ENCODE peak calls at places on chromosomes 11 and 22, in seven cellular contexts. O is colonic mucosa, R is WTC11, W is hepatocyte, U is type B pancreatic cell, Z is heart right ventricle, J is Calu3. V is an unnamed sample.

GRCh38 chr11:134951305-134951700 is 539.3 kb upstream of the B3GAT1 start:
- DNase-seq in O (no peak), R (no peak), W (peak; percentile 38), U (no peak), Z (no peak), J (no peak), V (no peak)

GRCh38 chr22:28024422-28024888 is 105.4 kb upstream of the PITPNB start:
- DNase-seq in O (peak; percentile 9), R (no peak), W (no peak), U (no peak), Z (no peak), J (no peak), V (no peak)

GRCh38 chr11:94417386-94417987 is 16.3 kb upstream of the GPR83 start:
- DNase-seq in O (no peak), R (no peak), W (peak; percentile 44), U (no peak), Z (no peak), J (no peak), V (no peak)

GRCh38 chr11:46675288-46675851 is 25.0 kb downstream of the ARHGAP1 start:
- DNase-seq in O (peak; percentile 73), R (no peak), W (peak; percentile 59), U (no peak), Z (peak; percentile 53), J (no peak), V (no peak)

GRCh38 chr11:119982517-119983239 is 155.2 kb downstream of the TRIM29 start:
- DNase-seq in O (no peak), R (no peak), W (no peak), U (no peak), Z (no peak), J (no peak), V (peak; percentile 44)

GRCh38 chr11:75474878-75475766 is 42.1 kb upstream of the KLHL35 start:
- DNase-seq in O (peak; percentile 45), R (peak; percentile 85), W (peak; percentile 59), U (peak; percentile 70), Z (peak; percentile 59), J (no peak), V (peak; percentile 77)

GRCh38 chr11:120523196-120523595 is 11.6 kb downstream of the GRIK4 start:
- DNase-seq in O (no peak), R (no peak), W (no peak), U (no peak), Z (no peak), J (no peak), V (no peak)

GRCh38 chr11:12189543-12190235 is 79.3 kb downstream of the MICAL2 start:
- DNase-seq in O (no peak), R (no peak), W (no peak), U (no peak), Z (no peak), J (no peak), V (no peak)

GRCh38 chr11:61007383-61007970 is 36.0 kb downstream of the CD6 start:
- DNase-seq in O (peak; percentile 36), R (peak; percentile 47), W (peak; percentile 62), U (no peak), Z (peak; percentile 28), J (peak; percentile 49), V (no peak)

GRCh38 chr11:26993965-26994446 is at the start of gene FIBIN:
- DNase-seq in O (no peak), R (peak; percentile 55), W (peak; percentile 26), U (no peak), Z (peak; percentile 24), J (no peak), V (peak; percentile 26)

GRCh38 chr22:44729391-44730012 is 22.9 kb upstream of the ARHGAP8 start:
- DNase-seq in O (no peak), R (no peak), W (peak; percentile 68), U (peak; percentile 69), Z (peak; percentile 61), J (no peak), V (peak; percentile 88)
- TF ChIP-seq CTCF in O (no peak), R (no peak), W (peak; percentile 30), U (peak; percentile 56), Z (peak; percentile 27), J (no peak), V (peak; percentile 55)

GRCh38 chr22:20110359-20110985 is 5.4 kb upstream of the RANBP1 start:
- DNase-seq in O (no peak), R (no peak), W (no peak), U (no peak), Z (peak; percentile 6), J (no peak), V (no peak)

GRCh38 chr22:20112623-20113511 is 3.0 kb upstream of the RANBP1 start:
- DNase-seq in O (no peak), R (no peak), W (no peak), U (no peak), Z (peak; percentile 12), J (no peak), V (no peak)

GRCh38 chr22:20111689-20112622 is 3.9 kb upstream of the RANBP1 start:
- DNase-seq in O (no peak), R (no peak), W (no peak), U (no peak), Z (peak; percentile 6), J (no peak), V (no peak)

GRCh38 chr22:20109411-20110358 is 6.2 kb upstream of the RANBP1 start:
- DNase-seq in O (no peak), R (no peak), W (no peak), U (no peak), Z (peak; percentile 13), J (no peak), V (no peak)

GRCh38 chr22:20111045-20111688 is 4.7 kb upstream of the RANBP1 start:
- DNase-seq in O (no peak), R (no peak), W (peak; percentile 38), U (no peak), Z (peak; percentile 9), J (no peak), V (peak; percentile 74)
- TF ChIP-seq CTCF in O (no peak), R (no peak), W (peak; percentile 25), U (peak; percentile 72), Z (peak; percentile 46), J (no peak), V (peak; percentile 81)

DNA sequence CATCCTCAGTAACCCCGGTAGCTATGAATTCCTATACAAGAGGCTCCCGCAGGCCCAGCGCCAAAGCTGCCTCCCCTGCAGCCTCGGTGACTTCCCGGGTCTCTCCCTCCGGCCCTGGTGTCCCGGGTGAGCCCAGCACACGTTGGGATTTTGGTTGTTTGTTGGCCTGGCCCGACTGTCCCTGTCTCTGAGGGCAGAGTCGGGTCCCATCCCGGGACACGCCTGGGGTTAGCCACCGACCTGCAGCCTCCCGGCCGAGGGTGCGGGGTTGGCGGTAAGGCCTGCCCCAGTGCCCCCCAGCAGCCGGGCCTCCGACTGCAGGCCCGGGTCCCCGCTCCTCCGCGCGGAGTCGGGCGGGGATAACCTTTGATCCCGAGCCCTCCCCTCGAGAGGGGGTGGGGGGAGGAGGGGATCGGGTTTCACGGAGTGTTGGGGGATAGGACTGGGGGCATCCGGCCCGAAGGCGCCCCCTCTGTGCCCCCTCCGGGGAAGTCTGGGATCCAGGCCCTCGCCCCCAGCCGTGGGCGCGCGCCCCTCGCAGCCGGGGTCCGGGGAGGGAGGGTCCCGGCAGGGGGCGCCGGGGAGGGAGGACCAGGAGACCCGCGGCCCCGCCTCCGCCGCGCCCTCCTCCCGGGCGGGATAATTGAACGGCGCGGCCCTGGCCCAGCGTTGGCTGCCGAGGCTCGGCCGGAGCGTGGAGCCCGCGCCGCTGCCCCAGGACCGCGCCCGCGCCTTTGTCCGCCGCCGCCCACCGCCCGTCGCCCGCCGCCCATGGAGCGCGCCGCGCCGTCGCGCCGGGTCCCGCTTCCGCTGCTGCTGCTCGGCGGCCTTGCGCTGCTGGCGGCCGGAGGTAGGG is at the start of gene FBLN1:
- DNase-seq in O (no peak), R (peak; percentile 74), W (peak; percentile 83), U (peak; percentile 85), Z (peak; percentile 64), J (peak; percentile 60), V (peak; percentile 73)
- TF ChIP-seq CTCF in O (no peak), R (no peak), W (peak; percentile 39), U (peak; percentile 42), Z (peak; percentile 44), J (peak; percentile 51), V (peak; percentile 22)

DNA sequence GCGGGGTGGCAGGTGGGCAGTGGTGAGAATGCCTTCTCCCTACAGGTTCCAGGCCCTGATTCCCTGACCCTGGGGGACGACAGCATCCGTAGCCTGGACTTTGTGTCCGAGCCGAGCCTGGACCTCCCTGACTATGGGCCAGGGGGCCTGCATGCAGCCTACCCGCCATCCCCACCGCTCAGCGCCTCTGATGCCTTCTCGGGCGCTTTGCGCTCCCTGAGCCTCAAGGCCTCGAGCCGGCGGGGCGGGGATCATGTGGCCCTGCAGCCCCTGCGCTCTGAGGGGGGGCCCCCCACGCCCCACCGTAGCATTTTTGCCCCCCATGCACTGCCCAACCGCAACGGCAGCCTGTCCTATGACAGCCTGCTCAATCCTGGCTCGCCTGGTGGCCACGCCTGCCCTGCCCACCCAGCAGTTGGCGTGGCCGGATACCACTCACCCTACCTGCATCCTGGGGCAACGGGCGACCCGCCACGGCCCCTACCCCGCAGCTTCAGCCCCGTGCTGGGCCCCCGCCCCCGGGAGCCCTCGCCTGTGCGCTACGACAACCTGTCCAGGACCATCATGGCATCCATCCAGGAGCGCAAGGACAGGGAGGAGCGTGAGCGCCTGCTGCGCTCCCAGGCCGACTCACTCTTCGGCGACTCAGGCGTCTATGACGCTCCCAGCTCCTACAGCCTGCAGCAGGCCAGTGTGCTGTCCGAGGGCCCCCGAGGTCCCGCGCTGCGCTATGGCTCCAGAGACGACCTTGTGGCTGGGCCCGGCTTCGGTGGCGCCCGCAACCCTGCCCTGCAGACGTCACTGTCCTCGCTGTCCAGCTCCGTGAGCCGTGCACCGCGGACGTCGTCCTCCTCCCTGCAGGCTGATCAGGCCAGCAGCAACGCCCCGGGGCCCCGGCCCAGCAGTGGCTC is 7.9 kb downstream of the CCDC188 start:
- DNase-seq in O (no peak), R (no peak), W (no peak), U (no peak), Z (no peak), J (no peak), V (no peak)
- TF ChIP-seq CTCF in O (no peak), R (no peak), W (no peak), U (no peak), Z (no peak), J (no peak), V (no peak)

GRCh38 chr11:73252577-73253191 is 19.5 kb upstream of the P2RY6 start:
- DNase-seq in O (no peak), R (peak; percentile 3), W (no peak), U (no peak), Z (no peak), J (no peak), V (no peak)
- TF ChIP-seq CTCF in O (no peak), R (no peak), W (no peak), U (peak; percentile 55), Z (no peak), J (no peak), V (peak; percentile 44)

GRCh38 chr11:92810423-92810822 is 159.0 kb upstream of the MTNR1B start:
- DNase-seq in O (no peak), R (no peak), W (no peak), U (no peak), Z (no peak), J (no peak), V (no peak)

GRCh38 chr11:92808009-92808408 is 161.4 kb upstream of the MTNR1B start:
- DNase-seq in O (no peak), R (no peak), W (no peak), U (no peak), Z (no peak), J (no peak), V (no peak)

GRCh38 chr11:92811341-92811740 is 158.1 kb upstream of the MTNR1B start:
- DNase-seq in O (no peak), R (no peak), W (peak; percentile 11), U (no peak), Z (no peak), J (no peak), V (no peak)

GRCh38 chr11:92812841-92813240 is 156.6 kb upstream of the MTNR1B start:
- DNase-seq in O (no peak), R (no peak), W (no peak), U (no peak), Z (no peak), J (no peak), V (no peak)
- TF ChIP-seq CTCF in O (no peak), R (no peak), W (no peak), U (no peak), Z (no peak), J (no peak), V (no peak)

GRCh38 chr22:47445716-47446290 is 683.4 kb downstream of the TBC1D22A start:
- DNase-seq in O (no peak), R (no peak), W (no peak), U (no peak), Z (no peak), J (no peak), V (no peak)
- TF ChIP-seq CTCF in O (no peak), R (no peak), W (no peak), U (no peak), Z (no peak), J (no peak), V (no peak)